ENCODE peak calls at places on chromosomes 3 and 15, in four cellular contexts. K, O, T and P are unnamed samples.

GRCh38 chr3:30319713-30320112 is 286.7 kb upstream of the TGFBR2 start:
- DNase-seq in K (no peak), O (peak), T (peak), P (peak)

GRCh38 chr3:74214286-74214685 is 400.2 kb downstream of the CNTN3 start:
- DNase-seq in K (no peak), O (no peak), T (no peak), P (no peak)

GRCh38 chr15:91627473-91628309 is 225.8 kb upstream of the SLCO3A1 start:
- DNase-seq in K (no peak), O (no peak), T (no peak), P (no peak)

GRCh38 chr15:41856716-41857115 is 18.1 kb downstream of the PLA2G4B start:
- DNase-seq in K (no peak), O (no peak), T (no peak), P (no peak)

GRCh38 chr3:132787616-132788015 is 65.4 kb upstream of the NPHP3 start:
- DNase-seq in K (no peak), O (no peak), T (no peak), P (no peak)

GRCh38 chr15:74220475-74221248 is 15.5 kb upstream of the CCDC33 start:
- DNase-seq in K (no peak), O (no peak), T (no peak), P (no peak)

GRCh38 chr3:122092460-122093165 is 37.5 kb downstream of the CD86 start:
- DNase-seq in K (no peak), O (no peak), T (peak), P (peak)

GRCh38 chr3:46699846-46700523 is 1.2 kb upstream of the TMIE start:
- DNase-seq in K (no peak), O (no peak), T (no peak), P (no peak)

GRCh38 chr3:77236118-77236517 is 196.2 kb downstream of the ROBO2 start:
- DNase-seq in K (no peak), O (no peak), T (no peak), P (no peak)

GRCh38 chr3:22907796-22908195 is 295.3 kb upstream of the UBE2E2 start:
- DNase-seq in K (no peak), O (no peak), T (no peak), P (no peak)

GRCh38 chr3:149879872-149880271 is 66.9 kb downstream of the RNF13 start:
- DNase-seq in K (no peak), O (peak), T (peak), P (peak)

GRCh38 chr3:115667175-115668065 is 44.1 kb downstream of the GAP43 start:
- DNase-seq in K (no peak), O (no peak), T (no peak), P (no peak)

GRCh38 chr15:76339302-76340197 is 3.0 kb downstream of the ISL2 start:
- DNase-seq in K (no peak), O (no peak), T (no peak), P (no peak)

GRCh38 chr3:183449391-183449790 is 21.0 kb upstream of the MCF2L2 start:
- DNase-seq in K (no peak), O (no peak), T (no peak), P (no peak)

GRCh38 chr15:71688509-71689094 is 121.8 kb upstream of the NR2E3 start:
- DNase-seq in K (no peak), O (no peak), T (no peak), P (no peak)

GRCh38 chr3:169165196-169166159 is 498.0 kb downstream of the MECOM start:
- DNase-seq in K (no peak), O (no peak), T (no peak), P (no peak)

GRCh38 chr15:55993804-55994539 is 560 bp upstream of the NEDD4 start:
- DNase-seq in K (no peak), O (no peak), T (no peak), P (no peak)

GRCh38 chr3:53554559-53555511 is 60.4 kb downstream of the CACNA1D start:
- DNase-seq in K (no peak), O (no peak), T (peak), P (peak)

GRCh38 chr3:72359743-72360142 is 488.5 kb downstream of the SHQ1 start:
- DNase-seq in K (no peak), O (no peak), T (no peak), P (no peak)

GRCh38 chr3:16338124-16338523 is 73.1 kb downstream of the OXNAD1 start:
- DNase-seq in K (no peak), O (no peak), T (peak), P (peak)

GRCh38 chr15:82021021-82021420 is 24.8 kb downstream of the MEX3B start:
- DNase-seq in K (no peak), O (no peak), T (no peak), P (no peak)

GRCh38 chr3:126511291-126511690 is 6.3 kb downstream of the UROC1 start:
- DNase-seq in K (no peak), O (no peak), T (no peak), P (no peak)

GRCh38 chr15:88695046-88695445 is 56.2 kb downstream of the ISG20 start:
- DNase-seq in K (no peak), O (no peak), T (no peak), P (no peak)

GRCh38 chr3:60598668-60599067 is 652.6 kb downstream of the FHIT start:
- DNase-seq in K (no peak), O (no peak), T (no peak), P (no peak)

GRCh38 chr3:160911399-160911798 is 155.4 kb downstream of the PPM1L start:
- DNase-seq in K (no peak), O (no peak), T (no peak), P (no peak)

GRCh38 chr3:62532796-62533195 is 159.4 kb upstream of the FEZF2 start:
- DNase-seq in K (no peak), O (no peak), T (no peak), P (no peak)

GRCh38 chr3:136277115-136277514 is 27.0 kb downstream of the PCCB start:
- DNase-seq in K (no peak), O (peak), T (no peak), P (no peak)

GRCh38 chr15:92170897-92171296 is 222.8 kb upstream of the ST8SIA2 start:
- DNase-seq in K (no peak), O (no peak), T (no peak), P (no peak)

GRCh38 chr15:83380682-83381081 is 66.5 kb upstream of the SH3GL3 start:
- DNase-seq in K (no peak), O (no peak), T (peak), P (peak)

GRCh38 chr3:193335031-193335430 is 43.5 kb downstream of the ATP13A5 start:
- DNase-seq in K (no peak), O (peak), T (no peak), P (no peak)

GRCh38 chr3:73603771-73604171 is 21.0 kb downstream of the PDZRN3 start:
- DNase-seq in K (no peak), O (no peak), T (no peak), P (no peak)

GRCh38 chr3:187900961-187901755 is 155.9 kb upstream of the BCL6 start:
- DNase-seq in K (no peak), O (no peak), T (no peak), P (no peak)

GRCh38 chr3:189488241-189488767 is 142.9 kb upstream of the TP63 start:
- DNase-seq in K (no peak), O (no peak), T (no peak), P (no peak)

GRCh38 chr15:40911139-40911538 is 16.9 kb downstream of the VPS18 start:
- DNase-seq in K (no peak), O (no peak), T (no peak), P (no peak)

GRCh38 chr15:20356444-20357138 is 185.0 kb downstream of the GOLGA6L6 start:
- DNase-seq in K (no peak), O (no peak), T (peak), P (peak)

GRCh38 chr3:169497567-169498257 is 165.8 kb downstream of the MECOM start:
- DNase-seq in K (no peak), O (no peak), T (no peak), P (no peak)

GRCh38 chr3:45583021-45583851 is 11.3 kb upstream of the LIMD1 start:
- DNase-seq in K (no peak), O (peak), T (no peak), P (no peak)